ENCODE peak calls at places on chromosomes 13 and 19, in seven cellular contexts. One of them, this sample, is unnamed. For H3K4me1, the result is how much of the 10 kb centered on the place peaks cover.

GRCh38 chr13:107993239-107993948 is 221.9 kb downstream of the LIG4 start:
- DNase-seq in H9: no peak
- DNase-seq in mesendoderm: no peak
- DNase-seq in neuronal stem cell: no peak
- DNase-seq in H1: no peak
- DNase-seq in mesenchymal stem cell: no peak
- DNase-seq in IMR-90: no peak
- DNase-seq in this sample: no peak

GRCh38 chr19:55392820-55393219 is 7.1 kb downstream of the RPL28 start:
- DNase-seq in H9: no peak
- DNase-seq in mesendoderm: no peak
- DNase-seq in neuronal stem cell: no peak
- DNase-seq in H1: no peak
- DNase-seq in mesenchymal stem cell: no peak
- DNase-seq in IMR-90: no peak
- DNase-seq in this sample: no peak

GRCh38 chr13:100566543-100566942 is 22.0 kb downstream of the GGACT start:
- DNase-seq in H9: no peak
- DNase-seq in mesendoderm: no peak
- DNase-seq in neuronal stem cell: no peak
- DNase-seq in H1: no peak
- DNase-seq in mesenchymal stem cell: no peak
- DNase-seq in IMR-90: peak
- DNase-seq in this sample: peak

GRCh38 chr19:51359294-51359693 is 6.9 kb downstream of the ETFB start:
- DNase-seq in H9: no peak
- DNase-seq in mesendoderm: no peak
- DNase-seq in neuronal stem cell: no peak
- DNase-seq in H1: no peak
- DNase-seq in mesenchymal stem cell: peak
- DNase-seq in IMR-90: peak
- DNase-seq in this sample: no peak

GRCh38 chr13:114065926-114066774 is 66.3 kb downstream of the RASA3 start:
- DNase-seq in H9: no peak
- DNase-seq in mesendoderm: no peak
- DNase-seq in neuronal stem cell: no peak
- DNase-seq in H1: no peak
- DNase-seq in mesenchymal stem cell: no peak
- DNase-seq in IMR-90: no peak
- DNase-seq in this sample: no peak

GRCh38 chr19:6362024-6362344 is 653 bp downstream of the CLPP start:
- DNase-seq in H9: no peak
- DNase-seq in mesendoderm: no peak
- DNase-seq in neuronal stem cell: no peak
- DNase-seq in H1: peak
- DNase-seq in mesenchymal stem cell: no peak
- DNase-seq in IMR-90: no peak
- DNase-seq in this sample: no peak

GRCh38 chr19:48135411-48135810 is 24.8 kb upstream of the PLA2G4C start:
- DNase-seq in H9: no peak
- DNase-seq in mesendoderm: no peak
- DNase-seq in neuronal stem cell: no peak
- DNase-seq in H1: peak
- DNase-seq in mesenchymal stem cell: no peak
- DNase-seq in IMR-90: no peak
- DNase-seq in this sample: no peak

GRCh38 chr13:110185696-110186095 is 121.3 kb downstream of the COL4A1 start:
- DNase-seq in H9: no peak
- DNase-seq in mesendoderm: no peak
- DNase-seq in neuronal stem cell: no peak
- DNase-seq in H1: no peak
- DNase-seq in mesenchymal stem cell: peak
- DNase-seq in IMR-90: peak
- DNase-seq in this sample: no peak

GRCh38 chr19:51712461-51713081 is 11.2 kb downstream of the HAS1 start:
- DNase-seq in H9: peak
- DNase-seq in mesendoderm: peak
- DNase-seq in neuronal stem cell: no peak
- DNase-seq in H1: peak
- DNase-seq in mesenchymal stem cell: no peak
- DNase-seq in IMR-90: peak
- DNase-seq in this sample: peak

GRCh38 chr13:20349564-20350379 is 117.7 kb upstream of the GJB6 start:
- DNase-seq in H9: no peak
- DNase-seq in mesendoderm: no peak
- DNase-seq in neuronal stem cell: no peak
- DNase-seq in H1: no peak
- DNase-seq in mesenchymal stem cell: no peak
- DNase-seq in IMR-90: no peak
- DNase-seq in this sample: no peak

GRCh38 chr13:51453959-51454703 is 1.3 kb upstream of the INTS6 start:
- DNase-seq in H9: no peak
- DNase-seq in mesendoderm: peak
- DNase-seq in neuronal stem cell: peak
- DNase-seq in H1: no peak
- DNase-seq in mesenchymal stem cell: peak
- DNase-seq in IMR-90: peak
- DNase-seq in this sample: peak

GRCh38 chr19:1408300-1409203 is 1.2 kb downstream of the DAZAP1 start:
- DNase-seq in H9: no peak
- DNase-seq in mesendoderm: peak
- DNase-seq in neuronal stem cell: peak
- DNase-seq in H1: no peak
- DNase-seq in mesenchymal stem cell: peak
- DNase-seq in IMR-90: peak
- DNase-seq in this sample: peak

GRCh38 chr19:31356587-31357314 is 7.5 kb upstream of the TSHZ3 start:
- DNase-seq in H9: peak
- DNase-seq in mesendoderm: peak
- DNase-seq in neuronal stem cell: no peak
- DNase-seq in H1: peak
- DNase-seq in mesenchymal stem cell: no peak
- DNase-seq in IMR-90: no peak
- DNase-seq in this sample: no peak

GRCh38 chr13:20716951-20717350 is 13.5 kb downstream of the IL17D start:
- DNase-seq in H9: no peak
- DNase-seq in mesendoderm: peak
- DNase-seq in neuronal stem cell: peak
- DNase-seq in H1: no peak
- DNase-seq in mesenchymal stem cell: no peak
- DNase-seq in IMR-90: no peak
- DNase-seq in this sample: no peak

GRCh38 chr19:33719366-33720154 is 77.1 kb upstream of the KCTD15 start:
- DNase-seq in H9: no peak
- DNase-seq in mesendoderm: no peak
- DNase-seq in neuronal stem cell: no peak
- DNase-seq in H1: no peak
- DNase-seq in mesenchymal stem cell: no peak
- DNase-seq in IMR-90: no peak
- DNase-seq in this sample: no peak

GRCh38 chr19:50383307-50383851 is 768 bp upstream of the POLD1 start:
- DNase-seq in H9: peak
- DNase-seq in mesendoderm: peak
- DNase-seq in neuronal stem cell: no peak
- DNase-seq in H1: no peak
- DNase-seq in mesenchymal stem cell: no peak
- DNase-seq in IMR-90: no peak
- DNase-seq in this sample: no peak

GRCh38 chr19:51708811-51709210 is 15.0 kb downstream of the HAS1 start:
- DNase-seq in H9: no peak
- DNase-seq in mesendoderm: no peak
- DNase-seq in neuronal stem cell: no peak
- DNase-seq in H1: no peak
- DNase-seq in mesenchymal stem cell: no peak
- DNase-seq in IMR-90: no peak
- DNase-seq in this sample: peak

GRCh38 chr19:17632577-17632976 is 55.6 kb downstream of the UNC13A start:
- DNase-seq in H9: no peak
- DNase-seq in mesendoderm: no peak
- DNase-seq in neuronal stem cell: no peak
- DNase-seq in H1: no peak
- DNase-seq in mesenchymal stem cell: no peak
- DNase-seq in IMR-90: no peak
- DNase-seq in this sample: no peak

GRCh38 chr13:108895220-108895704 is 265.9 kb downstream of the MYO16 start:
- DNase-seq in H9: no peak
- DNase-seq in mesendoderm: peak
- DNase-seq in neuronal stem cell: peak
- DNase-seq in H1: no peak
- DNase-seq in mesenchymal stem cell: peak
- DNase-seq in IMR-90: peak
- DNase-seq in this sample: peak

GRCh38 chr13:38872693-38873092 is 117.9 kb downstream of the STOML3 start:
- DNase-seq in H9: peak
- DNase-seq in mesendoderm: peak
- DNase-seq in neuronal stem cell: peak
- DNase-seq in H1: peak
- DNase-seq in mesenchymal stem cell: peak
- DNase-seq in IMR-90: peak
- DNase-seq in this sample: peak

GRCh38 chr13:44307844-44308243 is 65.8 kb upstream of the SERP2 start:
- DNase-seq in H9: no peak
- DNase-seq in mesendoderm: no peak
- DNase-seq in neuronal stem cell: no peak
- DNase-seq in H1: no peak
- DNase-seq in mesenchymal stem cell: no peak
- DNase-seq in IMR-90: no peak
- DNase-seq in this sample: no peak

GRCh38 chr19:952680-953500 is 27.1 kb downstream of the ARID3A start:
- DNase-seq in H9: no peak
- DNase-seq in mesendoderm: peak
- DNase-seq in neuronal stem cell: no peak
- DNase-seq in H1: no peak
- DNase-seq in mesenchymal stem cell: peak
- DNase-seq in IMR-90: no peak
- DNase-seq in this sample: peak

GRCh38 chr19:40466219-40467006 is at the start of gene SPTBN4:
- DNase-seq in H9: peak
- DNase-seq in mesendoderm: no peak
- DNase-seq in neuronal stem cell: no peak
- DNase-seq in H1: peak
- DNase-seq in mesenchymal stem cell: no peak
- DNase-seq in IMR-90: no peak
- DNase-seq in this sample: peak

DNA sequence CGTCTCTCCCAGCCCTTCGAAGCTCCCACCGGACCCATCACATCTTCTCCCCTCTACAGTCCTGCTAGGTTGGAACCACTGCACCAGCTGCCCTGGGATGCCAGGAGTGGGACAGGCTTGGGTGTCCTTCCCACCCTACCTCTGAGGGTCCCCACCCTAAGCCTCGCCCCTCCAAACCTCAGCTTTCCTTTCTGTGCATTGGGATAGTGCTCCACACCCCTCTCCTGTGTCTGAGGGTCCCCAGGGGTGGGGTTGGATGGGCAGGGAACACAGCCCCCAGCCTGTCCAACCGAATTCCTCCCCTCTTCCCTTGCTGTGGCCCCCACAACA is 1.9 kb upstream of the BCL3 start:
- DNase-seq in H9: no peak
- DNase-seq in mesendoderm: no peak
- DNase-seq in neuronal stem cell: no peak
- DNase-seq in H1: no peak
- DNase-seq in mesenchymal stem cell: no peak
- DNase-seq in IMR-90: no peak
- DNase-seq in this sample: no peak
- H3K4me1 ChIP-seq in H9: under half
- H3K4me1 ChIP-seq in mesendoderm: under half
- H3K4me1 ChIP-seq in neuronal stem cell: under half
- H3K4me1 ChIP-seq in H1: under half
- H3K4me1 ChIP-seq in mesenchymal stem cell: under half
- H3K4me1 ChIP-seq in IMR-90: under half
- H3K4me1 ChIP-seq in this sample: under half

GRCh38 chr13:30453727-30454126 is 12.0 kb downstream of the HMGB1 start:
- DNase-seq in H9: no peak
- DNase-seq in mesendoderm: no peak
- DNase-seq in neuronal stem cell: no peak
- DNase-seq in H1: no peak
- DNase-seq in mesenchymal stem cell: peak
- DNase-seq in IMR-90: peak
- DNase-seq in this sample: no peak

GRCh38 chr13:30446122-30446500 is 19.6 kb downstream of the HMGB1 start:
- DNase-seq in H9: no peak
- DNase-seq in mesendoderm: no peak
- DNase-seq in neuronal stem cell: no peak
- DNase-seq in H1: no peak
- DNase-seq in mesenchymal stem cell: no peak
- DNase-seq in IMR-90: no peak
- DNase-seq in this sample: no peak

GRCh38 chr13:30454991-30455390 is 10.7 kb downstream of the HMGB1 start:
- DNase-seq in H9: no peak
- DNase-seq in mesendoderm: no peak
- DNase-seq in neuronal stem cell: no peak
- DNase-seq in H1: no peak
- DNase-seq in mesenchymal stem cell: no peak
- DNase-seq in IMR-90: no peak
- DNase-seq in this sample: no peak

GRCh38 chr13:30448441-30448840 is 17.3 kb downstream of the HMGB1 start:
- DNase-seq in H9: no peak
- DNase-seq in mesendoderm: no peak
- DNase-seq in neuronal stem cell: no peak
- DNase-seq in H1: no peak
- DNase-seq in mesenchymal stem cell: no peak
- DNase-seq in IMR-90: no peak
- DNase-seq in this sample: no peak

DNA sequence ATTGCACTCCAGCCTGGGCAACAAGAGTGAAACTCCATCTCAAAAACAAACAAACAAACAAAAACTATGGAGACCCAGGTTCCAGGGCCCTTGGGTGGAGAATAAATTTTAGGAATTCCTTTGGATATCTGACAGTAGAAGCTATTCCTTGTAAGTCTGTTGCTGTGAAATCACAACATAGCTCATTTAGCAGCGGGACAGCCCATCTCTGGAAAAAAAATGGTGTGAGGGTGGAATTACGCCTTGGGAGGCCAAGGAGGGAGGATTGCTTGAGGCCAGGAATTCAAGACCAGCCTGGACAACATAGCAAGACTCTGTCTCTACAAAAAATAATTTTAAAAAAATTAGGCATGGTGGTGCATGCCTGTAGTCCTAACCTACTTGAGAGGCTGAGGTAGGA is 15.7 kb downstream of the HMGB1 start:
- DNase-seq in H9: no peak
- DNase-seq in mesendoderm: no peak
- DNase-seq in neuronal stem cell: no peak
- DNase-seq in H1: no peak
- DNase-seq in mesenchymal stem cell: no peak
- DNase-seq in IMR-90: no peak
- DNase-seq in this sample: peak
- H3K18ac ChIP-seq in H9: no peak
- H3K18ac ChIP-seq in mesendoderm: no peak
- H3K18ac ChIP-seq in neuronal stem cell: no peak
- H3K18ac ChIP-seq in H1: no peak
- H3K18ac ChIP-seq in mesenchymal stem cell: no peak
- H3K18ac ChIP-seq in IMR-90: no peak
- H3K18ac ChIP-seq in this sample: no peak

GRCh38 chr13:112718318-112718717 is 28.5 kb downstream of the ATP11A start:
- DNase-seq in H9: no peak
- DNase-seq in mesendoderm: no peak
- DNase-seq in neuronal stem cell: no peak
- DNase-seq in H1: no peak
- DNase-seq in mesenchymal stem cell: no peak
- DNase-seq in IMR-90: no peak
- DNase-seq in this sample: no peak
- H3K4me1 ChIP-seq in H9: under half
- H3K4me1 ChIP-seq in mesendoderm: under half
- H3K4me1 ChIP-seq in neuronal stem cell: under half
- H3K4me1 ChIP-seq in H1: under half
- H3K4me1 ChIP-seq in mesenchymal stem cell: under half
- H3K4me1 ChIP-seq in IMR-90: under half
- H3K4me1 ChIP-seq in this sample: under half

GRCh38 chr19:14055396-14055795 is 6.5 kb downstream of the PALM3 start:
- DNase-seq in H9: no peak
- DNase-seq in mesendoderm: no peak
- DNase-seq in neuronal stem cell: no peak
- DNase-seq in H1: no peak
- DNase-seq in mesenchymal stem cell: no peak
- DNase-seq in IMR-90: no peak
- DNase-seq in this sample: no peak
- H3K18ac ChIP-seq in H9: no peak
- H3K18ac ChIP-seq in mesendoderm: no peak
- H3K18ac ChIP-seq in neuronal stem cell: no peak
- H3K18ac ChIP-seq in H1: no peak
- H3K18ac ChIP-seq in mesenchymal stem cell: no peak
- H3K18ac ChIP-seq in IMR-90: no peak
- H3K18ac ChIP-seq in this sample: no peak